ENCODE peak calls at places on chromosomes 2 and 18, in ten cellular contexts. X is epithelial cell of proximal tubule, D is IMR-90, Z is brain microvascular endothelial cell, F is esophagus muscularis mucosa, J is ovary, M is tibial artery, A is OCI-LY7, U is sigmoid colon, G is Peyer's patch. N is an unnamed sample.

GRCh38 chr2:219662566-219662965 is 35.1 kb downstream of the SLC4A3 start:
- DNase-seq in U (no peak), F (no peak), Z (no peak), M (no peak), X (no peak), D (no peak), J (no peak), G (no peak), A (no peak), N (no peak)

GRCh38 chr2:152657042-152657441 is 60.2 kb downstream of the PRPF40A start:
- DNase-seq in A (no peak), G (no peak), J (no peak), D (no peak), M (no peak), Z (no peak), X (no peak), F (no peak), U (no peak), N (no peak)

GRCh38 chr2:163778045-163778753 is 42.4 kb upstream of the FIGN start:
- DNase-seq in X (peak), M (no peak), U (no peak), F (no peak), Z (peak), A (no peak), D (peak), G (no peak), J (no peak), N (no peak)

GRCh38 chr2:240213476-240214391 is 73.3 kb upstream of the OTOS start:
- DNase-seq in X (no peak), A (no peak), J (peak), D (no peak), F (no peak), Z (no peak), U (peak), G (peak), M (no peak), N (no peak)

GRCh38 chr2:53442783-53443182 is 324.8 kb upstream of the CHAC2 start:
- DNase-seq in J (no peak), G (no peak), A (no peak), D (no peak), X (no peak), F (no peak), Z (no peak), M (no peak), U (no peak), N (no peak)

GRCh38 chr18:48943736-48944527 is 6.8 kb downstream of the SMAD7 start:
- DNase-seq in A (no peak), G (no peak), J (no peak), Z (no peak), U (no peak), F (no peak), D (no peak), M (no peak), X (no peak), N (peak)

GRCh38 chr2:239532859-239533258 is 132.0 kb upstream of the HDAC4 start:
- DNase-seq in M (no peak), A (no peak), Z (no peak), J (no peak), G (peak), F (no peak), U (peak), D (no peak), X (peak), N (no peak)

GRCh38 chr2:234843411-234843810 is 108.4 kb upstream of the SH3BP4 start:
- DNase-seq in X (no peak), A (no peak), G (no peak), J (no peak), U (no peak), Z (no peak), F (no peak), D (no peak), M (no peak), N (no peak)

GRCh38 chr18:13279181-13280065 is 60.9 kb downstream of the LDLRAD4 start:
- DNase-seq in D (no peak), U (no peak), X (no peak), F (no peak), A (no peak), G (no peak), Z (no peak), M (peak), J (no peak), N (no peak)

GRCh38 chr18:26813043-26813442 is 52.5 kb downstream of the AQP4 start:
- DNase-seq in U (no peak), J (peak), M (no peak), D (no peak), A (peak), Z (no peak), X (peak), G (no peak), F (no peak), N (no peak)

GRCh38 chr2:112541315-112542122 is 746 bp upstream of the POLR1B start:
- DNase-seq in G (peak), M (no peak), U (peak), J (peak), A (peak), F (peak), X (no peak), D (peak), Z (peak), N (peak)

GRCh38 chr2:138228101-138228500 is 263.8 kb downstream of the HNMT start:
- DNase-seq in A (no peak), X (no peak), J (no peak), U (no peak), D (no peak), G (no peak), Z (no peak), M (no peak), F (no peak), N (no peak)

GRCh38 chr2:237841051-237841450 is 18.4 kb upstream of the RAMP1 start:
- DNase-seq in Z (no peak), X (no peak), J (no peak), U (no peak), G (no peak), D (no peak), M (no peak), A (no peak), F (no peak), N (no peak)

GRCh38 chr18:58315739-58316215 is 271.8 kb downstream of the NEDD4L start:
- DNase-seq in X (no peak), U (no peak), G (peak), F (no peak), D (no peak), A (no peak), M (no peak), J (no peak), Z (no peak), N (no peak)

GRCh38 chr2:218876562-218877219 is 4.0 kb upstream of the WNT10A start:
- DNase-seq in D (peak), A (peak), F (no peak), Z (peak), M (peak), U (peak), X (no peak), G (peak), J (peak), N (no peak)

GRCh38 chr18:61831071-61831470 is 61.7 kb downstream of the RNF152 start:
- DNase-seq in A (no peak), D (peak), F (no peak), Z (peak), J (no peak), M (no peak), G (no peak), X (no peak), U (no peak), N (no peak)

GRCh38 chr2:71531522-71532047 is 78.2 kb downstream of the DYSF start:
- DNase-seq in J (no peak), X (no peak), U (no peak), D (peak), F (no peak), A (no peak), G (no peak), M (no peak), Z (peak), N (no peak)

GRCh38 chr18:3238742-3239141 is 8.9 kb upstream of the MYL12A start:
- DNase-seq in M (no peak), G (no peak), J (no peak), A (no peak), X (no peak), F (no peak), Z (no peak), U (no peak), D (no peak), N (no peak)
- TF ChIP-seq CTCF in M (no peak), G (peak), J (no peak), A (peak), X (peak), F (no peak), Z (peak), U (no peak), D (peak), N (peak)

GRCh38 chr2:195657634-195658540 is 861 bp downstream of the SLC39A10 start:
- DNase-seq in F (no peak), U (peak), G (peak), M (peak), X (no peak), A (peak), J (peak), D (peak), Z (peak), N (peak)
- TF ChIP-seq CTCF in F (no peak), U (no peak), G (no peak), M (no peak), X (no peak), A (peak), J (no peak), D (no peak), Z (no peak), N (no peak)

DNA sequence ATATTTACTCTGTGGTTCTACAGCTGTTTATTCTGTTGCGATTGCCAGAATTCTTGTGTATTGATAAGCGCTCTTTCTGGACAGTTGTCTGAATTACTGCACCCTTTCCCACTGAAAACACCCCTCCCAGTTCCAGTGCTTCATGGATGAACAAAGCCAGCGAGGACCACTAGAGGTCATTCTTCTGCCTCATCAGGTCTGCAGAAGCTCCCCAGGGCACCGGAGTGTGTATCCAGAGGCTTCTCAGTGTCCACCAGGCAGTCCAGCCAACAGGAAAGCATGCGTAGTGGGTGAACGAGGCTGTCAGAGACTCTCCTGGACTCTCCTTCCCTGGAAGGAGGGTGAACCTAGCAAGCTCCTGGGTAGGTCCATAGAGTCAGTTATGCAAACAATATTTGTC is 40.6 kb upstream of the INHBB start:
- DNase-seq in M (no peak), D (no peak), Z (no peak), A (no peak), J (no peak), X (no peak), U (no peak), F (no peak), G (no peak), N (no peak)
- TF ChIP-seq CTCF in M (no peak), D (peak), Z (peak), A (peak), J (no peak), X (peak), U (no peak), F (no peak), G (no peak), N (no peak)

GRCh38 chr18:45837283-45838070 is 12.0 kb downstream of the SIGLEC15 start:
- DNase-seq in A (no peak), G (peak), F (peak), X (no peak), J (no peak), U (no peak), M (no peak), Z (no peak), D (no peak), N (no peak)
- TF ChIP-seq CTCF in A (no peak), G (peak), F (no peak), X (peak), J (no peak), U (no peak), M (peak), Z (no peak), D (no peak), N (peak)